ENCODE peak calls at places on chromosomes 13 and 19, in ten cellular contexts. B is H7; E is SJSA1; C is stimulated activated CD8-positive, alpha-beta memory T cell treated with anti-CD3 and anti-CD28 coated beads, Interleukin-2, amount 100 ng/mL, for 48 hours; D is HEK293T; H is astrocyte of the spinal cord; Y is kidney; R is GDM1; M is GM12865; W is A172. N is an unnamed sample.

GRCh38 chr19:5624154-5624663 is 1.3 kb downstream of the SAFB start:
- DNase-seq in E (peak; percentile 48), B (peak; percentile 54), M (peak; percentile 30), C (no peak), D (no peak), Y (no peak), W (no peak), H (peak; percentile 40), R (no peak), N (no peak)

GRCh38 chr19:9792191-9793050 is 23.9 kb upstream of the ZNF846 start:
- DNase-seq in R (peak; percentile 95), W (peak; percentile 63), C (peak; percentile 88), D (peak; percentile 67), H (peak; percentile 94), M (peak; percentile 93), B (peak; percentile 97), Y (peak; percentile 98), E (peak; percentile 47), N (peak; percentile 36)

GRCh38 chr13:45314822-45315221 is 26.2 kb downstream of the TPT1 start:
- DNase-seq in H (no peak), C (no peak), W (no peak), R (no peak), M (no peak), B (no peak), E (no peak), D (no peak), Y (no peak), N (no peak)

GRCh38 chr13:41313117-41313516 is 2.0 kb downstream of the NAA16 start:
- DNase-seq in R (no peak), E (no peak), Y (no peak), M (no peak), B (no peak), D (no peak), C (no peak), H (no peak), W (no peak), N (no peak)

GRCh38 chr13:28792992-28793391 is 27.1 kb upstream of the MTUS2 start:
- DNase-seq in R (no peak), W (peak; percentile 17), E (no peak), Y (no peak), B (no peak), C (no peak), D (no peak), M (no peak), H (peak; percentile 65), N (no peak)

GRCh38 chr19:45863840-45864628 is at the start of gene FOXA3:
- DNase-seq in C (peak; percentile 49), E (peak; percentile 31), H (peak; percentile 8), M (peak; percentile 69), Y (peak; percentile 84), R (no peak), W (no peak), D (peak; percentile 71), B (peak; percentile 98), N (no peak)

GRCh38 chr19:1251233-1251502 is 2.8 kb downstream of the MIDN start:
- DNase-seq in W (peak; percentile 64), D (peak; percentile 38), C (no peak), Y (no peak), R (no peak), B (peak; percentile 82), M (peak; percentile 78), E (no peak), H (peak; percentile 66), N (no peak)

GRCh38 chr13:38366954-38367645 is 17.4 kb downstream of the UFM1 start:
- DNase-seq in B (no peak), R (no peak), Y (no peak), D (no peak), H (peak; percentile 8), M (no peak), W (peak; percentile 16), E (no peak), C (no peak), N (no peak)

GRCh38 chr19:54190942-54191670 is at the start of gene TSEN34:
- DNase-seq in B (peak; percentile 95), R (peak; percentile 88), H (no peak), D (peak; percentile 71), W (peak; percentile 83), Y (no peak), M (peak; percentile 93), C (peak; percentile 77), E (peak; percentile 96), N (no peak)

GRCh38 chr13:38415233-38415632 is 65.6 kb downstream of the UFM1 start:
- DNase-seq in Y (no peak), M (peak; percentile 79), D (peak; percentile 12), R (peak; percentile 14), H (no peak), B (no peak), W (no peak), E (no peak), C (no peak), N (no peak)

GRCh38 chr13:32941368-32941767 is 74.9 kb upstream of the KL start:
- DNase-seq in W (no peak), C (no peak), D (no peak), B (no peak), R (peak; percentile 60), Y (no peak), E (no peak), H (no peak), M (peak; percentile 24), N (no peak)

GRCh38 chr19:33393286-33394005 is 19.9 kb downstream of the CEBPG start:
- DNase-seq in M (no peak), B (peak; percentile 81), R (no peak), Y (peak; percentile 75), D (no peak), H (no peak), E (peak; percentile 42), C (no peak), W (no peak), N (no peak)

GRCh38 chr19:12833418-12833746 is 997 bp downstream of the RTBDN start:
- DNase-seq in H (no peak), Y (no peak), M (no peak), D (no peak), R (no peak), B (no peak), W (no peak), C (no peak), E (no peak), N (no peak)

GRCh38 chr13:42110410-42111155 is 62.1 kb downstream of the DGKH start:
- DNase-seq in D (peak; percentile 48), H (peak; percentile 84), M (peak; percentile 78), R (peak; percentile 53), W (peak; percentile 55), B (peak; percentile 17), E (peak; percentile 70), Y (no peak), C (no peak), N (peak; percentile 63)

GRCh38 chr13:113533441-113533840 is 42.9 kb upstream of the DCUN1D2 start:
- DNase-seq in B (peak; percentile 19), M (no peak), Y (peak; percentile 41), W (no peak), E (peak; percentile 70), C (no peak), D (no peak), H (no peak), R (no peak), N (no peak)

GRCh38 chr13:44040754-44041100 is 161.0 kb downstream of the LACC1 start:
- DNase-seq in Y (no peak), C (no peak), E (no peak), W (no peak), B (no peak), D (no peak), R (no peak), M (no peak), H (peak; percentile 80), N (no peak)

N was measured in HL-60.